ENCODE peak calls at places on chromosomes 7 and 10, in four cellular contexts. K, W, O and L are unnamed samples.

GRCh38 chr7:50270531-50271018 is 33.9 kb upstream of the IKZF1 start:
- DNase-seq in K (no peak), O (no peak), W (no peak), L (no peak)

GRCh38 chr7:106717997-106718871 is 57.3 kb upstream of the CCDC71L start:
- DNase-seq in O (no peak), W (no peak), K (peak), L (no peak)

GRCh38 chr10:117499248-117500105 is 43.1 kb upstream of the EMX2 start:
- DNase-seq in W (no peak), O (no peak), K (no peak), L (no peak)

GRCh38 chr10:113539789-113540188 is 13.1 kb upstream of the HABP2 start:
- DNase-seq in W (no peak), K (peak), O (no peak), L (no peak)

GRCh38 chr7:51268859-51269258 is 47.8 kb downstream of the COBL start:
- DNase-seq in K (no peak), O (no peak), W (no peak), L (no peak)

GRCh38 chr7:142091957-142092356 is 19.6 kb upstream of the MGAM2 start:
- DNase-seq in K (no peak), O (no peak), W (no peak), L (no peak)

GRCh38 chr10:122852261-122852660 is 6.6 kb upstream of the CUZD1 start:
- DNase-seq in W (no peak), K (no peak), O (no peak), L (no peak)

GRCh38 chr10:2173328-2173727 is 436.0 kb upstream of the ADARB2 start:
- DNase-seq in O (no peak), W (no peak), K (no peak), L (no peak)

GRCh38 chr7:103765891-103766290 is 223.6 kb downstream of the RELN start:
- DNase-seq in O (no peak), W (no peak), K (no peak), L (no peak)

GRCh38 chr7:105840981-105841749 is 35.2 kb downstream of the ATXN7L1 start:
- DNase-seq in W (no peak), O (no peak), K (no peak), L (no peak)

GRCh38 chr10:100982916-100983830 is 4.1 kb downstream of the MRPL43 start:
- DNase-seq in O (peak), W (no peak), K (no peak), L (peak)

GRCh38 chr10:80552151-80552646 is 14.5 kb downstream of the SH2D4B start:
- DNase-seq in K (no peak), W (no peak), O (peak), L (peak)

GRCh38 chr7:80284848-80285247 is 150.2 kb downstream of the GNAI1 start:
- DNase-seq in W (no peak), K (no peak), O (no peak), L (no peak)

GRCh38 chr7:144019457-144019856 is 19.3 kb downstream of the OR6B1 start:
- DNase-seq in O (no peak), K (peak), W (no peak), L (peak)

GRCh38 chr10:63199716-63200115 is 66.6 kb downstream of the NRBF2 start:
- DNase-seq in K (no peak), O (no peak), W (no peak), L (no peak)

GRCh38 chr7:37052673-37053072 is 328.4 kb upstream of the AOAH start:
- DNase-seq in W (no peak), K (no peak), O (no peak), L (no peak)

DNA sequence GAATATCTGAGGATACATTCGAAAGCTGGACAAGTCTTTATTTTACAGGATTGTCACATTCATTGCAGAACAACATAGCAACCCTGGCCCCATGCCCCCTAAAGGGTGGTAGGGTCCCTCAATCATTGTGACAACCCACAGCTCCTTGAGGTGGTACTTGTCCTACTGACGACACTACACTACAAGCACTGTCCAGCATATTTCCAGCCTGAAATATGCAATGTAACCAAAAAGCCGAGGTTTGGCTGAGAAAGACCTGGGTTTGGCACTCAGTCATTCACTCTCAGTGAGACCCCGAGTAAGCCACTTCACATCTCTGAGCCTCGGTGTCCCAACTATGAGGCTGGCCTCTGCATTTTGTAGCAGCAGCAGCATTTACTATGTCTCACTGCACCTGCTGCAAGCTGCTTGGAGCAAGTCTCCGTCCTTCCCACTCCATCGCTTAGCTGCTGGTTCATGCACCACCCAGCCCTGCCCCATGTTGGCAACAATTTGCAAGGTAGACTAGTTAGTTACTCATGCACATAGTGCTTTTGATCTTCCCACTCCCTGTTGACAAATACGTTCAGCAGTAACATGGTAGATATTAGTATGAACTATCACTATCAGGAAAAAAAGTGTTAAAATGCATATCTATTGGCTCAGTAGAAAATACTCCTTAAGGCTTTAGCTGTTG is 43.6 kb upstream of the TNPO3 start:
- DNase-seq in O (no peak), W (no peak), K (no peak), L (no peak)
- H3K4me3 ChIP-seq in O (no peak), W (no peak), K (no peak), L (no peak)

GRCh38 chr10:128009768-128010167 is 102.9 kb downstream of the PTPRE start:
- DNase-seq in O (no peak), W (no peak), K (no peak), L (no peak)
- H3K27ac ChIP-seq in O (peak), W (no peak), K (no peak), L (peak)

GRCh38 chr10:10394933-10395658 is 622.6 kb upstream of the CELF2 start:
- DNase-seq in W (no peak), K (no peak), O (no peak), L (no peak)

GRCh38 chr10:10397906-10398305 is 619.8 kb upstream of the CELF2 start:
- DNase-seq in W (no peak), K (no peak), O (no peak), L (no peak)

GRCh38 chr10:10396601-10397000 is 621.1 kb upstream of the CELF2 start:
- DNase-seq in O (no peak), K (no peak), W (no peak), L (no peak)
- H3K4me3 ChIP-seq in O (no peak), K (no peak), W (no peak), L (no peak)

GRCh38 chr10:132224343-132225072 is 37.8 kb downstream of the DPYSL4 start:
- DNase-seq in K (no peak), W (no peak), O (no peak), L (no peak)
- H3K27ac ChIP-seq in K (no peak), W (no peak), O (no peak), L (no peak)

GRCh38 chr10:11830836-11831519 is 7.8 kb downstream of the PROSER2 start:
- DNase-seq in W (no peak), O (no peak), K (no peak), L (no peak)
- H3K4me3 ChIP-seq in W (no peak), O (no peak), K (no peak), L (no peak)

GRCh38 chr10:13921941-13922340 is 335.2 kb downstream of the PRPF18 start:
- DNase-seq in O (no peak), W (no peak), K (no peak), L (no peak)
- H3K27ac ChIP-seq in O (no peak), W (no peak), K (peak), L (no peak)

GRCh38 chr10:73590881-73591577 is at the start of gene USP54:
- DNase-seq in K (no peak), W (no peak), O (no peak), L (no peak)
- H3K4me3 ChIP-seq in K (no peak), W (no peak), O (peak), L (peak)

DNA sequence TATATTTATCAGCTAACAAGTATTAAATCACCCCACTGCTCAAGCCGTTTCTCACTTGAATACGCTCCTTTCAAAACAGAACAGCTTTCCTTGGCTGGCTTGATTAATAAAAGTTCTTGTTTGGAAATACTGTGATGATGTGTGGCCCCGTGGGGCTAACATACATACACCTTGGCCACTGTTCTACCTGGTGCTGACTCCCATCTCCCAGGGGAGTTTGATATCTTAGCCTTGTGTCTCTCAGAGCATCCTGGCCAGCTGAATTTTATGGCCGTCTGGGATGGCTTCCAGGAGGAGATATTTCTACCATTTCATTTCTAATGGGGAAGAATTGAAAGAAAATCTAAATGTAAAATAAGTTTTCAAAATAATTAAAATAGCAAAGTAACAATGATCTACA is 300.2 kb downstream of the RNLS start:
- DNase-seq in O (no peak), K (no peak), W (no peak), L (no peak)
- H3K27ac ChIP-seq in O (no peak), K (no peak), W (peak), L (no peak)